ENCODE peak calls at places on chromosomes 5 and 9, in four cellular contexts. F is cardiac fibroblast; D is SK-N-DZ; U is stimulated activated CD8-positive, alpha-beta memory T cell treated with anti-CD3 and anti-CD28 coated beads, Interleukin-7, amount 100 ng/mL, for 24 hours. V is an unnamed sample.
A peak's percentile ranks its signal among the peaks of the same experiment; 100 is the strongest.

GRCh38 chr5:10595678-10596309 is 31.9 kb downstream of the ANKRD33B start:
- DNase-seq in U (no peak), D (no peak), F (peak; percentile 89), V (no peak)

GRCh38 chr5:159866093-159866492 is 50.2 kb upstream of the ADRA1B start:
- DNase-seq in U (no peak), D (no peak), F (no peak), V (no peak)

GRCh38 chr9:3330792-3331420 is 194.9 kb downstream of the RFX3 start:
- DNase-seq in U (no peak), F (peak; percentile 14), D (no peak), V (no peak)

GRCh38 chr5:16774806-16775205 is 158.0 kb upstream of the RETREG1 start:
- DNase-seq in D (no peak), U (no peak), F (no peak), V (no peak)

GRCh38 chr5:141753971-141754713 is 72.1 kb upstream of the ARAP3 start:
- DNase-seq in F (peak; percentile 49), U (no peak), D (no peak), V (no peak)

GRCh38 chr5:151718168-151718567 is 31.5 kb upstream of the SPARC start:
- DNase-seq in D (no peak), F (no peak), U (no peak), V (no peak)

GRCh38 chr5:175652741-175653663 is 4.9 kb upstream of the HRH2 start:
- DNase-seq in U (peak; percentile 57), F (no peak), D (no peak), V (no peak)

GRCh38 chr5:33462456-33462855 is 21.7 kb downstream of the TARS1 start:
- DNase-seq in F (no peak), U (no peak), D (no peak), V (no peak)

GRCh38 chr5:135887881-135888614 is 7.6 kb downstream of the IL9 start:
- DNase-seq in F (peak; percentile 60), U (no peak), D (peak; percentile 7), V (no peak)

V was measured in chondrocyte.